ENCODE peak calls at places on chromosomes 12 and 14, in six cellular contexts. Y is GM06990; Q is CD8-positive, alpha-beta T cell; K is fibroblast of mammary gland; E is dorsolateral prefrontal cortex; S is AG10803. F is an unnamed sample.

GRCh38 chr12:52254965-52255751 is 19.3 kb upstream of the KRT86 start:
- DNase-seq in Y (no peak), Q (no peak), K (no peak), E (no peak), S (no peak), F (no peak)

GRCh38 chr12:132040906-132041606 is 91.3 kb downstream of the EP400 start:
- DNase-seq in Y (no peak), Q (no peak), K (no peak), E (no peak), S (no peak), F (no peak)

GRCh38 chr12:51538149-51538548 is 52.9 kb upstream of the SCN8A start:
- DNase-seq in Y (no peak), Q (no peak), K (no peak), E (no peak), S (no peak), F (no peak)

GRCh38 chr14:33432407-33433023 is 493.8 kb downstream of the NPAS3 start:
- DNase-seq in Y (no peak), Q (no peak), K (peak), E (no peak), S (peak), F (peak)

GRCh38 chr14:101019974-101020710 is 116.6 kb upstream of the RTL1 start:
- DNase-seq in Y (no peak), Q (no peak), K (no peak), E (no peak), S (no peak), F (no peak)

GRCh38 chr12:123761841-123762714 is at the start of gene DNAH10:
- DNase-seq in Y (peak), Q (peak), K (peak), E (no peak), S (no peak), F (peak)

GRCh38 chr12:14007638-14008037 is 26.2 kb upstream of the GRIN2B start:
- DNase-seq in Y (no peak), Q (no peak), K (no peak), E (no peak), S (no peak), F (no peak)

GRCh38 chr12:51160814-51161459 is 12.0 kb downstream of the TFCP2 start:
- DNase-seq in Y (no peak), Q (no peak), K (peak), E (no peak), S (peak), F (peak)

GRCh38 chr12:96422192-96422591 is 22.0 kb upstream of the CDK17 start:
- DNase-seq in Y (no peak), Q (no peak), K (peak), E (no peak), S (peak), F (peak)

GRCh38 chr12:53187145-53187899 is 6.6 kb upstream of the CSAD start:
- DNase-seq in Y (no peak), Q (no peak), K (no peak), E (no peak), S (no peak), F (no peak)

GRCh38 chr14:27371209-27371608 is 773.4 kb upstream of the NOVA1 start:
- DNase-seq in Y (no peak), Q (no peak), K (no peak), E (no peak), S (no peak), F (no peak)

GRCh38 chr14:93137864-93138263 is 22.1 kb upstream of the ITPK1 start:
- DNase-seq in Y (no peak), Q (no peak), K (no peak), E (no peak), S (no peak), F (peak)

GRCh38 chr12:56208014-56208413 is 13.7 kb downstream of the RNF41 start:
- DNase-seq in Y (no peak), Q (no peak), K (no peak), E (no peak), S (no peak), F (no peak)

GRCh38 chr12:96828169-96828789 is 78.8 kb upstream of the NEDD1 start:
- DNase-seq in Y (no peak), Q (no peak), K (no peak), E (no peak), S (no peak), F (no peak)

GRCh38 chr14:77022219-77022852 is 6.2 kb downstream of the IRF2BPL start:
- DNase-seq in Y (peak), Q (no peak), K (no peak), E (no peak), S (no peak), F (no peak)

GRCh38 chr14:64507376-64508156 is 3.0 kb downstream of the ZBTB1 start:
- DNase-seq in Y (no peak), Q (no peak), K (peak), E (no peak), S (no peak), F (peak)

GRCh38 chr12:54277823-54278276 is 2.1 kb downstream of the CBX5 start:
- DNase-seq in Y (no peak), Q (no peak), K (peak), E (no peak), S (peak), F (peak)

GRCh38 chr14:69648480-69649414 is 37.4 kb downstream of the SUSD6 start:
- DNase-seq in Y (peak), Q (no peak), K (peak), E (no peak), S (peak), F (peak)

GRCh38 chr12:62848418-62848817 is 86.5 kb downstream of the PPM1H start:
- DNase-seq in Y (no peak), Q (no peak), K (peak), E (no peak), S (peak), F (peak)

GRCh38 chr14:62914873-62915272 is 130.4 kb downstream of the KCNH5 start:
- DNase-seq in Y (no peak), Q (no peak), K (no peak), E (no peak), S (no peak), F (no peak)

GRCh38 chr12:91055976-91056375 is 1.8 kb downstream of the KERA start:
- DNase-seq in Y (no peak), Q (no peak), K (peak), E (no peak), S (no peak), F (no peak)

GRCh38 chr12:127629066-127629820 is 637.7 kb upstream of the TMEM132C start:
- DNase-seq in Y (no peak), Q (no peak), K (peak), E (peak), S (peak), F (no peak)

GRCh38 chr12:107826276-107826675 is 51.8 kb downstream of the ASCL4 start:
- DNase-seq in Y (no peak), Q (no peak), K (no peak), E (no peak), S (no peak), F (no peak)

DNA sequence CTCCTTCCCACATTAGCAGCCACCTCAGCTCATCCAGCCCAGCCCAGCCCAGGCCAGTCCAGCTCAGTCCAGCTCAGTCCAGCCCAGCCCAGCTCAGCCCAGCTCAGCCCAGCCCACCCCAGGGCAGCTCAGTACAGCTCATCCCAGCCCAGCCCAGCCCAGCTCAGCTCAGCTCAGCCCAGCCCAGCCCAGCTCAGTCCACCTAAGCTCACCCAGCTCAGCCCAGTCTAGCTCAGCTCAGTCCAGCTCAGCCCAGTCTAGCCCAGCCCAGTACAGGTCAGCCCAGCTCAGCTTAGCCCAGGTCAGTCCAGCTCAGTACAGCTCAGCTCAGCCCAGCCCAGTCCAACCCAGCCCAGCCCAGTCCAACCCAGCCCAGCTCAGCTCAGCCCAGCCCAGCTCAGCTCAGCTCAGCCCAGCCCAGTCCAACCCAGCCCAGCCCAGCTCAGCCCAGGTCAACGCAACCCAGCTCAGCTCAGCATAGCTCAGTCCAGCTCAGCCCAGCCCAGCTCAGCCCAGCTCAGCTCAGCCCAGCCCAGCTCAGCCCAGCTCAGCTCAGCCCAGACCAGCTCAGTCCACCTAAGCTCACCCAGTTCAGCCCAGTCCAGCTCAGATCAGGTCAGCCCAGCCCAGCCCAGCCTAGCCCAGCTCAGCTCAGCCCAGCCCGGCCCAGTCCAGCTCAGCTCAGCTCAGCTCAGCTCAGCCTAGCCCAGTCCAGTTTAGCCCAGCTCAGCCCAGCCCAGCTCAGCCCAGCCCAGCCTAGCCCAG is 63.0 kb downstream of the TMEM121 start:
- DNase-seq in Y (no peak), Q (no peak), K (no peak), E (peak), S (no peak), F (no peak)
- H3K4me3 ChIP-seq in Y (peak), Q (no peak), K (no peak), E (no peak), S (no peak), F (no peak)

GRCh38 chr12:122137681-122138080 is 36.3 kb downstream of the IL31 start:
- DNase-seq in Y (no peak), Q (no peak), K (no peak), E (no peak), S (no peak), F (no peak)

GRCh38 chr12:122138616-122139015 is 35.4 kb downstream of the IL31 start:
- DNase-seq in Y (no peak), Q (no peak), K (no peak), E (no peak), S (no peak), F (no peak)

GRCh38 chr12:122138181-122138580 is 35.8 kb downstream of the IL31 start:
- DNase-seq in Y (no peak), Q (no peak), K (no peak), E (no peak), S (no peak), F (no peak)

GRCh38 chr12:122135437-122136031 is 38.5 kb downstream of the IL31 start:
- DNase-seq in Y (no peak), Q (no peak), K (no peak), E (no peak), S (no peak), F (no peak)

DNA sequence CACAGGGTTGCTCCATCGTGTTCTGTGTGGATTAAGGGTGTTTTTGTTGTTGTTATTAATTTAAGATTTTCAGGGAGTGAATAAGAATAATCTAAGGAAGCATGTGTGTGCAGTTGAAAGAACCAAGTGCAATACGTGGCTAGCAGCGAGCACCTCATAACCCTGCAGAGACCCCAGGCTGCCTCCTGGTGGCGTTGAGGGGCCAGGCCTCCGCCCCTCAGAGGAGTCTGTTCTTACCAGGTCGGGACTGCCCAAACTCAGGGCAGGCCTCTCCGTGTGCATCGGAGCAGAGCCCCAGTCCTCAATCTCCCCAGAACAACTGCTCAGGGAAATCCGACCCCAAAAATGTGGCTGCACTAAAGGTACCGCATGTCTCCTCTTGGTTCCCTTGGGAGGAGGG is 36.8 kb downstream of the IL31 start:
- DNase-seq in Y (no peak), Q (no peak), K (no peak), E (no peak), S (no peak), F (no peak)
- TF ChIP-seq CTCF in Y (no peak), Q (no peak), K (peak), E (no peak), S (no peak), F (peak)

GRCh38 chr14:68088463-68088862 is 268.9 kb downstream of the RAD51B start:
- DNase-seq in Y (no peak), Q (no peak), K (peak), E (no peak), S (peak), F (peak)
- H3K4me3 ChIP-seq in Y (no peak), Q (no peak), K (no peak), E (no peak), S (no peak), F (no peak)

GRCh38 chr12:26274441-26275312 is 79.3 kb downstream of the SSPN start:
- DNase-seq in Y (peak), Q (no peak), K (peak), E (peak), S (peak), F (peak)
- TF ChIP-seq CTCF in Y (no peak), Q (no peak), K (peak), E (peak), S (peak), F (peak)

GRCh38 chr12:6113691-6114475 is 10.6 kb downstream of the VWF start:
- DNase-seq in Y (no peak), Q (no peak), K (no peak), E (no peak), S (no peak), F (no peak)
- H3K4me3 ChIP-seq in Y (no peak), Q (no peak), K (no peak), E (no peak), S (no peak), F (no peak)

GRCh38 chr14:21405097-21405496 is 21.3 kb upstream of the SUPT16H start:
- DNase-seq in Y (no peak), Q (no peak), K (peak), E (no peak), S (peak), F (no peak)
- TF ChIP-seq CTCF in Y (no peak), Q (no peak), K (no peak), E (no peak), S (no peak), F (no peak)

DNA sequence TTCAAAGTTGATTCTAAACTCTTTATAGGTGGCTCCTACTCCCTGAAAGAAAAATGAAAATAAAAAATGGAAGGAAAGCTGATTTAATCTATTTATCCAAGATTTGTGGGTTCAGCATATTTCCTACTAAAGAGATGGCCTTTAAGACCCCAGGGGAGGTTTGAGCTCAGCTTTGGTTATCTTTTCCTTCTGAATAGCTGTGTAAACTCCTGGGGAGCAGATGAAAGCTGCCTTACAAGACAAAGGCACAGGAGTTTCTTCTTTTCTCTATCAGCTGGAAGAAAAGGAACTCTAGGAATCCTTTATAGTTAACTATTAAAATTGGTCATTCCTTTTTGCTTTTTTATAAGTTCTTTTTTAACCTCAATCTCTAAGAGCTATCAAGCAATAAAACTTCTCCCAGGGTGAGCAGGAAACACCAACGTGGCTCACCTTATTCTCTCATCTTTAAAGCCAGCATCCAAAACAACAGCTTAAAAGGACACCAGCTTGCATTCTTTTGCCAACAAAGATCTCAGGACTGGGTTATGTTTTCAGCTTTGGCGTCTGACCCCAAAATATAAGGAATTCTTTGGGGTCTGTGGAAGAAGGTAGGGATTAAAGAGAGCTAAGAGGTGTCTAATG is 371.7 kb upstream of the KITLG start:
- DNase-seq in Y (no peak), Q (no peak), K (no peak), E (no peak), S (no peak), F (no peak)
- H3K4me3 ChIP-seq in Y (no peak), Q (no peak), K (no peak), E (no peak), S (no peak), F (no peak)

GRCh38 chr14:75283162-75283883 is 4.7 kb downstream of the FOS start:
- DNase-seq in Y (no peak), Q (no peak), K (no peak), E (no peak), S (peak), F (peak)
- TF ChIP-seq CTCF in Y (peak), Q (peak), K (peak), E (no peak), S (peak), F (no peak)

DNA sequence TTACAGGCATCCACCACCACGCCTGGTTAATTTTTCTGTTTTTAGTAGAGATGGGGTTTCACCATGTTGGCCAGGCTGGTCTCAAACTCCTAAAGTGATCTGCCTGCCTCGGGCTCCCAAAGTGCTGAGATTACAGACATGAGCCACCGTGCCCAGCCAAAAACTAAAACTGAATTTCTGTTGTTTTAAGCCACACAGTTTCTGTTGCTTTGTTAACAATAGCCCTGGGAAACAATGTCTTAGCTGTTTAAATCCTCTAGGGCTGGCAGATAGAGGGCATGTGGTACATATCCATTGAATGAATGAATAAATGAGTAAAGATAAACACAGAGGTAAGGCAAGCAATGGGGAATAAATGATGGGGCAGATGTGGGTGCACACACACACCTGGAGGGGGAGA is 8.0 kb upstream of the EIF5 start:
- DNase-seq in Y (no peak), Q (no peak), K (no peak), E (no peak), S (no peak), F (no peak)
- H3K4me3 ChIP-seq in Y (no peak), Q (no peak), K (no peak), E (no peak), S (no peak), F (no peak)

DNA sequence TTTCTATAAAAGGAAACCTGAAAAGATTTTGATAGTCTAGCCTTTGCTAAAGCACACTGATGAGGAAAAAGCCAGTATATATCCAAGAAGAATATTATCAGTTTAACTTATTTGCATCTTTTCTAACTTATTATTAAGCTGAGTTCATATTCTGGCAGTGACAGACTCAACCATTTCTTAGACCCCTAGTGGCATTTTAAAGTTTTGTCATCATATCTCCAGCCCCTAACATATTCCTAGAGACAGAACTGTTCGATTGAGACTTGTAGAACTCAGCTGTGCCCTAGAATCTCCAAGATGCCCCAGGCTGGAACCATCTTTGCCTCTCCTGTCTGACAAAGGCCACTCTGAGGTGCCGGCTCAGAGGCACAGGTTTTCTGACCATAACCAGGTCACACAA is 365.6 kb downstream of the NELL2 start:
- DNase-seq in Y (no peak), Q (no peak), K (no peak), E (no peak), S (no peak), F (no peak)
- TF ChIP-seq CTCF in Y (no peak), Q (no peak), K (no peak), E (no peak), S (no peak), F (no peak)

F was measured in choroid plexus epithelial cell.